ENCODE peak calls at places on chromosome 9, in five cellular contexts. One of them, this sample, is unnamed.
A peak's percentile ranks its signal among the peaks of the same experiment; 100 is the strongest.

GRCh38 chr9:72476617-72477375 is 44.6 kb upstream of the TMC1 start:
- DNase-seq in heart right ventricle: no peak
- DNase-seq in substantia nigra: no peak
- DNase-seq in Right ventricle myocardium superior: no peak
- DNase-seq in hippocampal formation: no peak
- DNase-seq in this sample: no peak

GRCh38 chr9:115038138-115038537 is 79.8 kb downstream of the TNC start:
- DNase-seq in heart right ventricle: no peak
- DNase-seq in substantia nigra: no peak
- DNase-seq in Right ventricle myocardium superior: no peak
- DNase-seq in hippocampal formation: no peak
- DNase-seq in this sample: no peak

GRCh38 chr9:134887219-134887618 is 6.6 kb downstream of the FCN2 start:
- DNase-seq in heart right ventricle: no peak
- DNase-seq in substantia nigra: no peak
- DNase-seq in Right ventricle myocardium superior: no peak
- DNase-seq in hippocampal formation: no peak
- DNase-seq in this sample: no peak

GRCh38 chr9:32378993-32379729 is 5.3 kb upstream of the ACO1 start:
- DNase-seq in heart right ventricle: no peak
- DNase-seq in substantia nigra: peak; percentile 38
- DNase-seq in Right ventricle myocardium superior: no peak
- DNase-seq in hippocampal formation: peak; percentile 79
- DNase-seq in this sample: peak; percentile 35

GRCh38 chr9:99360026-99360425 is 137.9 kb downstream of the SEC61B start:
- DNase-seq in heart right ventricle: no peak
- DNase-seq in substantia nigra: no peak
- DNase-seq in Right ventricle myocardium superior: no peak
- DNase-seq in hippocampal formation: no peak
- DNase-seq in this sample: no peak

GRCh38 chr9:109401990-109402318 is 81.1 kb upstream of the EPB41L4B start:
- DNase-seq in heart right ventricle: no peak
- DNase-seq in substantia nigra: no peak
- DNase-seq in Right ventricle myocardium superior: no peak
- DNase-seq in hippocampal formation: no peak
- DNase-seq in this sample: no peak

GRCh38 chr9:34562136-34562745 is 27.3 kb downstream of the CNTFR start:
- DNase-seq in heart right ventricle: no peak
- DNase-seq in substantia nigra: no peak
- DNase-seq in Right ventricle myocardium superior: no peak
- DNase-seq in hippocampal formation: no peak
- DNase-seq in this sample: no peak

GRCh38 chr9:107875571-107875980 is 386.0 kb upstream of the KLF4 start:
- DNase-seq in heart right ventricle: no peak
- DNase-seq in substantia nigra: no peak
- DNase-seq in Right ventricle myocardium superior: no peak
- DNase-seq in hippocampal formation: no peak
- DNase-seq in this sample: no peak

GRCh38 chr9:77472646-77473045 is 175.5 kb downstream of the GNA14 start:
- DNase-seq in heart right ventricle: no peak
- DNase-seq in substantia nigra: no peak
- DNase-seq in Right ventricle myocardium superior: no peak
- DNase-seq in hippocampal formation: no peak
- DNase-seq in this sample: no peak

GRCh38 chr9:35027361-35027760 is 37.8 kb downstream of the DNAJB5 start:
- DNase-seq in heart right ventricle: no peak
- DNase-seq in substantia nigra: no peak
- DNase-seq in Right ventricle myocardium superior: no peak
- DNase-seq in hippocampal formation: no peak
- DNase-seq in this sample: no peak

GRCh38 chr9:113622600-113623400 is 159.3 kb downstream of the RGS3 start:
- DNase-seq in heart right ventricle: no peak
- DNase-seq in substantia nigra: no peak
- DNase-seq in Right ventricle myocardium superior: no peak
- DNase-seq in hippocampal formation: no peak
- DNase-seq in this sample: peak; percentile 35

GRCh38 chr9:91421022-91421765 is 2.4 kb downstream of the NFIL3 start:
- DNase-seq in heart right ventricle: peak; percentile 38
- DNase-seq in substantia nigra: no peak
- DNase-seq in Right ventricle myocardium superior: peak; percentile 63
- DNase-seq in hippocampal formation: no peak
- DNase-seq in this sample: peak; percentile 64